ENCODE peak calls at places on chromosomes 1 and 21, in eight cellular contexts. One of them, this sample, is unnamed.

GRCh38 chr1:20410555-20410954 is 75.5 kb downstream of the CAMK2N1 start:
- DNase-seq in IMR-90: peak; percentile 35
- DNase-seq in CD8-positive, alpha-beta memory T cell: no peak
- DNase-seq in brain microvascular endothelial cell: no peak
- DNase-seq in H7: no peak
- DNase-seq in GM23248: peak; percentile 37
- DNase-seq in left ventricle myocardium inferior: no peak
- DNase-seq in upper lobe of right lung: no peak
- DNase-seq in this sample: no peak

GRCh38 chr1:117289316-117289715 is 77.9 kb upstream of the MAN1A2 start:
- DNase-seq in IMR-90: no peak
- DNase-seq in CD8-positive, alpha-beta memory T cell: no peak
- DNase-seq in brain microvascular endothelial cell: no peak
- DNase-seq in H7: no peak
- DNase-seq in GM23248: no peak
- DNase-seq in left ventricle myocardium inferior: no peak
- DNase-seq in upper lobe of right lung: no peak
- DNase-seq in this sample: no peak

GRCh38 chr21:46098303-46099141 is 610 bp downstream of the COL6A2 start:
- DNase-seq in IMR-90: no peak
- DNase-seq in CD8-positive, alpha-beta memory T cell: peak; percentile 45
- DNase-seq in brain microvascular endothelial cell: no peak
- DNase-seq in H7: peak; percentile 87
- DNase-seq in GM23248: peak; percentile 47
- DNase-seq in left ventricle myocardium inferior: peak; percentile 34
- DNase-seq in upper lobe of right lung: peak; percentile 64
- DNase-seq in this sample: peak; percentile 62

GRCh38 chr1:199463521-199464127 is 563.9 kb upstream of the NR5A2 start:
- DNase-seq in IMR-90: peak; percentile 82
- DNase-seq in CD8-positive, alpha-beta memory T cell: no peak
- DNase-seq in brain microvascular endothelial cell: peak; percentile 78
- DNase-seq in H7: peak; percentile 4
- DNase-seq in GM23248: peak; percentile 67
- DNase-seq in left ventricle myocardium inferior: no peak
- DNase-seq in upper lobe of right lung: no peak
- DNase-seq in this sample: peak; percentile 26

GRCh38 chr1:15578921-15579682 is 5.7 kb downstream of the AGMAT start:
- DNase-seq in IMR-90: no peak
- DNase-seq in CD8-positive, alpha-beta memory T cell: no peak
- DNase-seq in brain microvascular endothelial cell: no peak
- DNase-seq in H7: peak; percentile 25
- DNase-seq in GM23248: no peak
- DNase-seq in left ventricle myocardium inferior: no peak
- DNase-seq in upper lobe of right lung: peak; percentile 48
- DNase-seq in this sample: no peak

GRCh38 chr1:216457356-216457755 is 34.1 kb upstream of the USH2A start:
- DNase-seq in IMR-90: peak; percentile 55
- DNase-seq in CD8-positive, alpha-beta memory T cell: no peak
- DNase-seq in brain microvascular endothelial cell: peak; percentile 20
- DNase-seq in H7: peak; percentile 9
- DNase-seq in GM23248: no peak
- DNase-seq in left ventricle myocardium inferior: no peak
- DNase-seq in upper lobe of right lung: no peak
- DNase-seq in this sample: no peak

GRCh38 chr1:119962296-119962968 is 66.1 kb upstream of the ADAM30 start:
- DNase-seq in IMR-90: no peak
- DNase-seq in CD8-positive, alpha-beta memory T cell: no peak
- DNase-seq in brain microvascular endothelial cell: no peak
- DNase-seq in H7: no peak
- DNase-seq in GM23248: no peak
- DNase-seq in left ventricle myocardium inferior: no peak
- DNase-seq in upper lobe of right lung: no peak
- DNase-seq in this sample: no peak

GRCh38 chr1:29584816-29585600 is 348.7 kb downstream of the PTPRU start:
- DNase-seq in IMR-90: no peak
- DNase-seq in CD8-positive, alpha-beta memory T cell: no peak
- DNase-seq in brain microvascular endothelial cell: no peak
- DNase-seq in H7: no peak
- DNase-seq in GM23248: peak; percentile 49
- DNase-seq in left ventricle myocardium inferior: no peak
- DNase-seq in upper lobe of right lung: no peak
- DNase-seq in this sample: no peak

DNA sequence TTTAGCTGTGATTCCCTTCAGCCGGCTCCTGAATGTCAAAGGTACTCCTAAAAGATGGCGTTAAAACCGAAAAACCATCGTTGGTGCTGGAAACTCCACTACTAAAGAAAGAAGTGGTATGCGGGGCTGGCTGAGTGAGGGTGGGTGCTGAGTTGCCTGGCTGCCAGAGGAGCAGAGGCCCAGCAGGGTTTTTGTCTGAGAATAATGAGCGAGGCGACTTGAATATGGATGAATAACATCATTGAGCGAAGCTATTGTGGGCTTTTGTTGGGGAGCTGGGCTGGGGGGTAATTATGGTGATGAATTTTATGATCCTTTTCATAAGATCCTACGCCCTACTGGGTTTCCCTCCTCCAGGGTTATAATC is 1.9 kb downstream of the PDPN start:
- DNase-seq in IMR-90: no peak
- DNase-seq in CD8-positive, alpha-beta memory T cell: no peak
- DNase-seq in brain microvascular endothelial cell: no peak
- DNase-seq in H7: peak; percentile 77
- DNase-seq in GM23248: no peak
- DNase-seq in left ventricle myocardium inferior: no peak
- DNase-seq in upper lobe of right lung: no peak
- DNase-seq in this sample: no peak
- H3K27me3 ChIP-seq in IMR-90: no peaks in the 10 kb centered on the region
- H3K27me3 ChIP-seq in CD8-positive, alpha-beta memory T cell: peaks cover 13% of the 10 kb centered on the region
- H3K27me3 ChIP-seq in brain microvascular endothelial cell: peaks cover 3% of the 10 kb centered on the region
- H3K27me3 ChIP-seq in H7: peaks cover 2% of the 10 kb centered on the region
- H3K27me3 ChIP-seq in GM23248: no peaks in the 10 kb centered on the region
- H3K27me3 ChIP-seq in left ventricle myocardium inferior: peaks cover 40% of the 10 kb centered on the region
- H3K27me3 ChIP-seq in upper lobe of right lung: peaks cover 35% of the 10 kb centered on the region
- H3K27me3 ChIP-seq in this sample: no peaks in the 10 kb centered on the region

GRCh38 chr1:31712625-31713024 is 8.8 kb upstream of the COL16A1 start:
- DNase-seq in IMR-90: peak; percentile 86
- DNase-seq in CD8-positive, alpha-beta memory T cell: no peak
- DNase-seq in brain microvascular endothelial cell: peak; percentile 79
- DNase-seq in H7: no peak
- DNase-seq in GM23248: peak; percentile 89
- DNase-seq in left ventricle myocardium inferior: peak; percentile 50
- DNase-seq in upper lobe of right lung: no peak
- DNase-seq in this sample: peak; percentile 93

GRCh38 chr1:31712041-31712440 is 8.2 kb upstream of the COL16A1 start:
- DNase-seq in IMR-90: peak; percentile 83
- DNase-seq in CD8-positive, alpha-beta memory T cell: no peak
- DNase-seq in brain microvascular endothelial cell: peak; percentile 34
- DNase-seq in H7: no peak
- DNase-seq in GM23248: peak; percentile 71
- DNase-seq in left ventricle myocardium inferior: no peak
- DNase-seq in upper lobe of right lung: no peak
- DNase-seq in this sample: peak; percentile 67

GRCh38 chr1:31715873-31716220 is 12.0 kb upstream of the COL16A1 start:
- DNase-seq in IMR-90: no peak
- DNase-seq in CD8-positive, alpha-beta memory T cell: no peak
- DNase-seq in brain microvascular endothelial cell: no peak
- DNase-seq in H7: no peak
- DNase-seq in GM23248: no peak
- DNase-seq in left ventricle myocardium inferior: no peak
- DNase-seq in upper lobe of right lung: no peak
- DNase-seq in this sample: no peak

GRCh38 chr1:31715097-31715872 is 11.5 kb upstream of the COL16A1 start:
- DNase-seq in IMR-90: peak; percentile 81
- DNase-seq in CD8-positive, alpha-beta memory T cell: no peak
- DNase-seq in brain microvascular endothelial cell: peak; percentile 84
- DNase-seq in H7: peak; percentile 98
- DNase-seq in GM23248: peak; percentile 94
- DNase-seq in left ventricle myocardium inferior: peak; percentile 95
- DNase-seq in upper lobe of right lung: peak; percentile 87
- DNase-seq in this sample: peak; percentile 96

DNA sequence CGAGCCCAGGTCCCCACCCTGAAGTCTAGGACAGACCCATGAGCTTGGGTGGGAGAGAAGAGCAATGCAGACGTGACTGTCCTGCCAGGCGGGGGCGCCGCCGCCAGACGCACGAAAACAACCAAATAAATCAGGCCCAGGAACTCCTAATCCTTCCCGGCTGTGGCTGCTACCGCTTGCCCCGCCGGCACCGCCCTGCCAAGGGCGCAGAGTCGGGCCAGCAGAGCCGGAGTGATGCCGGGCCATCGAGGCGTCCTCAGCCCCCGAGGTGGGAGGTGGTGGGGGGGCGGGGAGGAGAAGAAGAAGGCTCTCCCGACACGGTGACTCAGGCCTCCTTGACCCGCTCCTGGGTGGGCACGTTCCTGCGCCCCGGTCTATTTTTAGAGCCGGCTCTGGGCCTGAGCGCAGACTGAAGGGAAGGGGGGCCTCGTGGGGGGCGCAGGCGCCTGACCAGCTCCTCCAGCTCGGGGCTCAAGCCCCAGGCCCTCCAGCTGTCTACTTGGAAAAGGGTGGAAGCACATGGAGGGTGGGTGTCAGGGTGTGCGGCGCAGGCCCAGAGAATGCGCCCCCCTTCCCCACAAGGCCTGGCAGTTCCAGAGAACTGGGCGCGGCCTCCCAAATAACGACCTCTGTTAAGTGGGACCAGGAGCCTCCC is 10.8 kb upstream of the COL16A1 start:
- DNase-seq in IMR-90: peak; percentile 49
- DNase-seq in CD8-positive, alpha-beta memory T cell: no peak
- DNase-seq in brain microvascular endothelial cell: peak; percentile 43
- DNase-seq in H7: peak; percentile 89
- DNase-seq in GM23248: peak; percentile 86
- DNase-seq in left ventricle myocardium inferior: peak; percentile 69
- DNase-seq in upper lobe of right lung: no peak
- DNase-seq in this sample: peak; percentile 83
- H3K27me3 ChIP-seq in IMR-90: peaks cover 3% of the 10 kb centered on the region
- H3K27me3 ChIP-seq in CD8-positive, alpha-beta memory T cell: peaks cover 19% of the 10 kb centered on the region
- H3K27me3 ChIP-seq in brain microvascular endothelial cell: peaks cover 2% of the 10 kb centered on the region
- H3K27me3 ChIP-seq in H7: peaks cover 2% of the 10 kb centered on the region
- H3K27me3 ChIP-seq in GM23248: no peaks in the 10 kb centered on the region
- H3K27me3 ChIP-seq in left ventricle myocardium inferior: no peaks in the 10 kb centered on the region
- H3K27me3 ChIP-seq in upper lobe of right lung: peaks cover 8% of the 10 kb centered on the region
- H3K27me3 ChIP-seq in this sample: no peaks in the 10 kb centered on the region

GRCh38 chr21:35478096-35479080 is 429.3 kb upstream of the RUNX1 start:
- DNase-seq in IMR-90: peak; percentile 24
- DNase-seq in CD8-positive, alpha-beta memory T cell: no peak
- DNase-seq in brain microvascular endothelial cell: peak; percentile 61
- DNase-seq in H7: no peak
- DNase-seq in GM23248: no peak
- DNase-seq in left ventricle myocardium inferior: no peak
- DNase-seq in upper lobe of right lung: no peak
- DNase-seq in this sample: no peak
- H3K27me3 ChIP-seq in IMR-90: no peaks in the 10 kb centered on the region
- H3K27me3 ChIP-seq in CD8-positive, alpha-beta memory T cell: no peaks in the 10 kb centered on the region
- H3K27me3 ChIP-seq in brain microvascular endothelial cell: no peaks in the 10 kb centered on the region
- H3K27me3 ChIP-seq in H7: no peaks in the 10 kb centered on the region
- H3K27me3 ChIP-seq in GM23248: no peaks in the 10 kb centered on the region
- H3K27me3 ChIP-seq in left ventricle myocardium inferior: peaks cover 49% of the 10 kb centered on the region
- H3K27me3 ChIP-seq in upper lobe of right lung: no peaks in the 10 kb centered on the region
- H3K27me3 ChIP-seq in this sample: no peaks in the 10 kb centered on the region

DNA sequence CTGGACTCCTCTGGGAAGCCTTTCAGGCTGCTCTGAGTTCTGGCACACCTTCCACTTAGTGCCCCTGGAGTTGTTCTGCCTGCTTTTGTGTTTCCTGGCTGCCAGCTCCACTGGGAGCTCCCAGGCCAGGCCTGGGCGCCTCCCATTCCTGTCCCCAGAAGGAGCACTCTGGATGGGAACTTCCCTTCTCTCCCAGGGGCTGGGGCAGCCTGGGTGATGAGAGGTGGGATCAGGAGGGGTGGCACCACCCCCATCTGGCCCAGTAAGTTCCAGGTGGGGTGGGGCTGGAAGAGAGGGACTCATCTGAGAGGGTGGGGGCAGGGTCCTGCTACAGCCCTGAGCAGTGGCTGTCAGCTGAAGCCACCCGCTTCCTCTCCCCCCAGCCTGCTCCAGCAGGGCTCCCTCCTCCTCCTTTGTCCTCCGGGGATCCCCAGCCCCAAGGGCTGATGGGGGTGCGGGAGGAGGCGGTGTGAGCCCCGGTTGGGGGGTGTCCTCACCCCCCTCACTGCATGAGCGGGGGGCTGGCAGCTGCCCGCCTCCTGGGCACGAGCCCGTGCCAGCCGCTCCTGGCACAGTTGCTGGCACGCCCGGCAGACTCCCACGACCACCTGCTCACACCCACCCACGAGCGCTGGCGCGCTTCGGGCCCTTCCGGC is 4.7 kb downstream of the FOXO6 start:
- DNase-seq in IMR-90: no peak
- DNase-seq in CD8-positive, alpha-beta memory T cell: peak; percentile 68
- DNase-seq in brain microvascular endothelial cell: no peak
- DNase-seq in H7: peak; percentile 83
- DNase-seq in GM23248: no peak
- DNase-seq in left ventricle myocardium inferior: no peak
- DNase-seq in upper lobe of right lung: peak; percentile 67
- DNase-seq in this sample: no peak
- H3K27me3 ChIP-seq in IMR-90: peaks cover 77% of the 10 kb centered on the region
- H3K27me3 ChIP-seq in CD8-positive, alpha-beta memory T cell: peaks cover 16% of the 10 kb centered on the region
- H3K27me3 ChIP-seq in brain microvascular endothelial cell: peaks cover 59% of the 10 kb centered on the region
- H3K27me3 ChIP-seq in H7: peaks cover 70% of the 10 kb centered on the region
- H3K27me3 ChIP-seq in GM23248: peaks cover 55% of the 10 kb centered on the region
- H3K27me3 ChIP-seq in left ventricle myocardium inferior: peaks cover 29% of the 10 kb centered on the region
- H3K27me3 ChIP-seq in upper lobe of right lung: peaks cover 41% of the 10 kb centered on the region
- H3K27me3 ChIP-seq in this sample: peaks cover 4% of the 10 kb centered on the region

DNA sequence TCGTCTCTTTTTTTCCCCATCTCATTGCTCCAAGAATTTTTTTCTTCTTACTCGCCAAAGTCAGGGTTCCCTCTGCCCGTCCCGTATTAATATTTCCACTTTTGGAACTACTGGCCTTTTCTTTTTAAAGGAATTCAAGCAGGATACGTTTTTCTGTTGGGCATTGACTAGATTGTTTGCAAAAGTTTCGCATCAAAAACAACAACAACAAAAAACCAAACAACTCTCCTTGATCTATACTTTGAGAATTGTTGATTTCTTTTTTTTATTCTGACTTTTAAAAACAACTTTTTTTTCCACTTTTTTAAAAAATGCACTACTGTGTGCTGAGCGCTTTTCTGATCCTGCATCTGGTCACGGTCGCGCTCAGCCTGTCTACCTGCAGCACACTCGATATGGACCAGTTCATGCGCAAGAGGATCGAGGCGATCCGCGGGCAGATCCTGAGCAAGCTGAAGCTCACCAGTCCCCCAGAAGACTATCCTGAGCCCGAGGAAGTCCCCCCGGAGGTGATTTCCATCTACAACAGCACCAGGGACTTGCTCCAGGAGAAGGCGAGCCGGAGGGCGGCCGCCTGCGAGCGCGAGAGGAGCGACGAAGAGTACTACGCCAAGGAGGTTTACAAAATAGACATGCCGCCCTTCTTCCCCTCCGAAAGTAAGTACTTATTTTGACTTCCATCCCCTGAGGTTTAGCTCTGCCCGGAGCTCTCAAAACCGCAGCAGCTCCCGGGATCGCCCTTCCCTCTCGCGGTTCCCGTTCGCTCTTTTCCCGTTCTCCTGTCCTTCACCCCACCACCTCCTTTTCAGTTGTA is 1.5 kb downstream of the TGFB2 start:
- DNase-seq in IMR-90: peak; percentile 37
- DNase-seq in CD8-positive, alpha-beta memory T cell: no peak
- DNase-seq in brain microvascular endothelial cell: no peak
- DNase-seq in H7: peak; percentile 61
- DNase-seq in GM23248: peak; percentile 61
- DNase-seq in left ventricle myocardium inferior: no peak
- DNase-seq in upper lobe of right lung: no peak
- DNase-seq in this sample: peak; percentile 26
- H3K27me3 ChIP-seq in IMR-90: no peaks in the 10 kb centered on the region
- H3K27me3 ChIP-seq in CD8-positive, alpha-beta memory T cell: peaks cover 5% of the 10 kb centered on the region
- H3K27me3 ChIP-seq in brain microvascular endothelial cell: no peaks in the 10 kb centered on the region
- H3K27me3 ChIP-seq in H7: peaks cover 26% of the 10 kb centered on the region
- H3K27me3 ChIP-seq in GM23248: no peaks in the 10 kb centered on the region
- H3K27me3 ChIP-seq in left ventricle myocardium inferior: no peaks in the 10 kb centered on the region
- H3K27me3 ChIP-seq in upper lobe of right lung: no peaks in the 10 kb centered on the region
- H3K27me3 ChIP-seq in this sample: no peaks in the 10 kb centered on the region

GRCh38 chr1:44460107-44460885 is 55.2 kb downstream of the RNF220 start:
- DNase-seq in IMR-90: no peak
- DNase-seq in CD8-positive, alpha-beta memory T cell: no peak
- DNase-seq in brain microvascular endothelial cell: no peak
- DNase-seq in H7: peak; percentile 4
- DNase-seq in GM23248: no peak
- DNase-seq in left ventricle myocardium inferior: no peak
- DNase-seq in upper lobe of right lung: no peak
- DNase-seq in this sample: no peak
- H3K27me3 ChIP-seq in IMR-90: peaks cover 30% of the 10 kb centered on the region
- H3K27me3 ChIP-seq in CD8-positive, alpha-beta memory T cell: peaks cover 9% of the 10 kb centered on the region
- H3K27me3 ChIP-seq in brain microvascular endothelial cell: peaks cover 12% of the 10 kb centered on the region
- H3K27me3 ChIP-seq in H7: no peaks in the 10 kb centered on the region
- H3K27me3 ChIP-seq in GM23248: peaks cover 56% of the 10 kb centered on the region
- H3K27me3 ChIP-seq in left ventricle myocardium inferior: peaks cover 6% of the 10 kb centered on the region
- H3K27me3 ChIP-seq in upper lobe of right lung: peaks cover 11% of the 10 kb centered on the region
- H3K27me3 ChIP-seq in this sample: no peaks in the 10 kb centered on the region